ENCODE peak calls at places on chromosomes 7 and 10, in four cellular contexts. V is foreskin fibroblast, O is IMR-90, E is ascending aorta. A is an unnamed sample.

GRCh38 chr10:77415311-77415960 is 222.2 kb downstream of the KCNMA1 start:
- DNase-seq in O (no peak), E (no peak), V (no peak), A (no peak)

GRCh38 chr7:93092757-93093370 is 24.9 kb downstream of the SAMD9 start:
- DNase-seq in E (no peak), V (peak; percentile 62), O (peak; percentile 71), A (peak; percentile 29)

GRCh38 chr7:16080131-16080530 is 341.2 kb downstream of the CRPPA start:
- DNase-seq in O (no peak), E (no peak), V (peak; percentile 15), A (no peak)

GRCh38 chr7:30027065-30027456 is 559 bp upstream of the FKBP14 start:
- DNase-seq in V (peak; percentile 65), O (peak; percentile 57), E (no peak), A (no peak)

GRCh38 chr10:6579193-6579903 is 728 bp downstream of the PRKCQ start:
- DNase-seq in E (no peak), V (peak; percentile 3), O (no peak), A (no peak)

GRCh38 chr7:83427929-83428328 is 221.0 kb downstream of the SEMA3E start:
- DNase-seq in V (no peak), E (no peak), O (no peak), A (no peak)

GRCh38 chr7:76997381-76998262 is 34.5 kb downstream of the SPDYE17 start:
- DNase-seq in V (no peak), O (no peak), E (no peak), A (no peak)

GRCh38 chr7:98867271-98867701 is 2.5 kb downstream of the TMEM130 start:
- DNase-seq in O (peak; percentile 36), E (no peak), V (peak; percentile 36), A (no peak)

GRCh38 chr7:79091661-79092060 is 361.8 kb downstream of the MAGI2 start:
- DNase-seq in E (no peak), O (peak; percentile 34), V (peak; percentile 29), A (peak; percentile 78)

GRCh38 chr7:42232275-42232674 is 4.7 kb downstream of the GLI3 start:
- DNase-seq in O (peak; percentile 31), E (no peak), V (peak; percentile 87), A (no peak)

GRCh38 chr10:118798186-118798811 is 43.5 kb upstream of the CACUL1 start:
- DNase-seq in O (no peak), V (peak; percentile 37), E (no peak), A (peak; percentile 10)

GRCh38 chr10:127832456-127832855 is 60.3 kb downstream of the CLRN3 start:
- DNase-seq in V (no peak), E (no peak), O (no peak), A (no peak)

GRCh38 chr7:31648288-31648687 is 38.7 kb upstream of the PPP1R17 start:
- DNase-seq in O (peak; percentile 1), E (no peak), V (no peak), A (no peak)

GRCh38 chr10:36183056-36183455 is 541.0 kb upstream of the FZD8 start:
- DNase-seq in O (no peak), E (no peak), V (no peak), A (no peak)

GRCh38 chr7:90717286-90718060 is 121.4 kb downstream of the CDK14 start:
- DNase-seq in O (peak; percentile 64), V (peak; percentile 57), E (no peak), A (no peak)

GRCh38 chr7:27128776-27129728 is 1.5 kb downstream of the HOXA4 start:
- DNase-seq in O (no peak), E (peak; percentile 64), V (no peak), A (no peak)

GRCh38 chr7:15625456-15625855 is 61.0 kb downstream of the MEOX2 start:
- DNase-seq in O (no peak), E (no peak), V (peak; percentile 46), A (no peak)

GRCh38 chr10:99372546-99373271 is 43.6 kb downstream of the CNNM1 start:
- DNase-seq in V (peak; percentile 88), E (no peak), O (peak; percentile 42), A (peak; percentile 64)

GRCh38 chr10:75208177-75208576 is 2.4 kb upstream of the VDAC2 start:
- DNase-seq in V (peak; percentile 88), E (peak; percentile 56), O (peak; percentile 90), A (peak; percentile 41)

GRCh38 chr7:47587389-47587788 is 5.5 kb upstream of the TNS3 start:
- DNase-seq in V (peak; percentile 77), E (peak; percentile 76), O (no peak), A (no peak)

GRCh38 chr7:48992816-48993215 is 68.5 kb downstream of the CDC14C start:
- DNase-seq in O (no peak), E (no peak), V (no peak), A (no peak)

GRCh38 chr7:150378115-150378852 is 846 bp upstream of the ZNF775 start:
- DNase-seq in E (no peak), V (peak; percentile 77), O (peak; percentile 57), A (no peak)

GRCh38 chr7:44377134-44377463 is 51.7 kb upstream of the CAMK2B start:
- DNase-seq in O (no peak), V (no peak), E (no peak), A (no peak)

GRCh38 chr10:127524869-127525268 is 24.2 kb upstream of the NPS start:
- DNase-seq in V (peak; percentile 4), O (no peak), E (no peak), A (no peak)

GRCh38 chr7:108294595-108294994 is 161.6 kb downstream of the NRCAM start:
- DNase-seq in V (no peak), E (no peak), O (no peak), A (no peak)

GRCh38 chr7:74587435-74588126 is 69.9 kb upstream of the GTF2I start:
- DNase-seq in O (peak; percentile 89), E (peak; percentile 92), V (peak; percentile 97), A (peak; percentile 37)

GRCh38 chr7:159196584-159196983 is 51.9 kb upstream of the VIPR2 start:
- DNase-seq in O (no peak), V (no peak), E (no peak), A (no peak)

GRCh38 chr7:155218276-155219153 is 79.2 kb upstream of the INSIG1 start:
- DNase-seq in E (no peak), O (no peak), V (no peak), A (no peak)

GRCh38 chr10:51773681-51774080 is 74.3 kb upstream of the CSTF2T start:
- DNase-seq in E (no peak), V (no peak), O (peak; percentile 73), A (no peak)

GRCh38 chr7:101664390-101664789 is 35.3 kb upstream of the MYL10 start:
- DNase-seq in E (no peak), O (no peak), V (no peak), A (no peak)

GRCh38 chr10:58868736-58869435 is 307.6 kb upstream of the PHYHIPL start:
- DNase-seq in V (peak; percentile 63), O (peak; percentile 43), E (no peak), A (no peak)

GRCh38 chr7:151566897-151567320 is 47.2 kb upstream of the RHEB start:
- DNase-seq in E (no peak), V (peak; percentile 76), O (peak; percentile 67), A (peak; percentile 63)

GRCh38 chr10:79378647-79379511 is 31.6 kb downstream of the PPIF start:
- DNase-seq in V (no peak), O (no peak), E (peak; percentile 55), A (no peak)
- H3K4me3 ChIP-seq in V (no peak overlapping the region), O (no peak overlapping the region), E (no peak overlapping the region), A (no peak overlapping the region)

GRCh38 chr7:128019330-128019729 is 11.9 kb downstream of the LRRC4 start:
- DNase-seq in E (no peak), O (no peak), V (no peak), A (no peak)

GRCh38 chr7:128014864-128015263 is 16.4 kb downstream of the LRRC4 start:
- DNase-seq in E (no peak), O (no peak), V (no peak), A (no peak)

GRCh38 chr7:128020161-128020560 is 11.1 kb downstream of the LRRC4 start:
- DNase-seq in E (no peak), V (no peak), O (no peak), A (no peak)

GRCh38 chr7:128017880-128018845 is 13.1 kb downstream of the LRRC4 start:
- DNase-seq in O (peak; percentile 51), V (peak; percentile 53), E (no peak), A (no peak)

DNA sequence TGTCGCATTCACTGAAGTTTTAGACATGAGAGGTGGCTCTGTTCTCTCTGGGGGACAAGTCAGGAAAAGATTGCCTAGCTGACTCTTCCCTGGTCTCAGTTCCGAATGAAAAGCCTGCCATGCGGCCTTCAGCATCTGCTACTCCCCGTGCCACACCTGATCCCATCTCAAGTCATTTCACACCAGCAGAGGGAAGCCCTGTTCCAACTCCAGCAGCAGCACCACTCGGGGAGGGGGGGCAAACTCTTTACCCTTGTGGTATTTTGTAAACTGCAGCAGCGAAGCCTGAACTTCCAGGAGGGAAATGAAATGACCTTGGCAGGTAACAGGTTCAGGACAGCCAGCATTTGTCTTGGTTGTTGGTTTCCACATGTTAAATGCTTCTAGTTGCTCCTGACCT is 13.8 kb downstream of the LRRC4 start:
- DNase-seq in V (no peak), O (no peak), E (no peak), A (no peak)
- TF ChIP-seq CTCF in V (no peak), O (no peak), E (no peak), A (no peak)

DNA sequence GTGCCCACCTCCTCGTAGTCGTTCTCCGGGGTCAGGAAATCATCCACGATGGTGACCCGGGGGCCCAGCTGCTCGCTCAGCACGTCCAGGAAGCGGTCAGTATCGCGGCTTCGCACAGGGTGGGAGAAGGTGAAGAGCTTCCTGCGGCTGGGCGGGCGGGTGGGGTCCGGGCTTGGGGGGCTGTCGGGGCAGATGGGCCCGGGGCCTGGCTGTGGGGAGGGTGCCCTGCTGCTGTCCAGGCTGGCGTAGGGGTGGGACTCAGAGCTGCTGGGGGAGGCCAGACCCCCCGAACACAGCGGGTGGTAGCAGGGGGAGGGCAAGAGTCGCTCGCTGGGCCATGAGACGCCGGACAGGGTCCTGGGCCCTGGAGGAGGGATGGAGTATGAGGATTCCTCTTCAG is 42.3 kb downstream of the GRID2IP start:
- DNase-seq in O (no peak), V (no peak), E (no peak), A (no peak)
- H3K4me3 ChIP-seq in O (no peak overlapping the region), V (no peak overlapping the region), E (no peak overlapping the region), A (no peak overlapping the region)

DNA sequence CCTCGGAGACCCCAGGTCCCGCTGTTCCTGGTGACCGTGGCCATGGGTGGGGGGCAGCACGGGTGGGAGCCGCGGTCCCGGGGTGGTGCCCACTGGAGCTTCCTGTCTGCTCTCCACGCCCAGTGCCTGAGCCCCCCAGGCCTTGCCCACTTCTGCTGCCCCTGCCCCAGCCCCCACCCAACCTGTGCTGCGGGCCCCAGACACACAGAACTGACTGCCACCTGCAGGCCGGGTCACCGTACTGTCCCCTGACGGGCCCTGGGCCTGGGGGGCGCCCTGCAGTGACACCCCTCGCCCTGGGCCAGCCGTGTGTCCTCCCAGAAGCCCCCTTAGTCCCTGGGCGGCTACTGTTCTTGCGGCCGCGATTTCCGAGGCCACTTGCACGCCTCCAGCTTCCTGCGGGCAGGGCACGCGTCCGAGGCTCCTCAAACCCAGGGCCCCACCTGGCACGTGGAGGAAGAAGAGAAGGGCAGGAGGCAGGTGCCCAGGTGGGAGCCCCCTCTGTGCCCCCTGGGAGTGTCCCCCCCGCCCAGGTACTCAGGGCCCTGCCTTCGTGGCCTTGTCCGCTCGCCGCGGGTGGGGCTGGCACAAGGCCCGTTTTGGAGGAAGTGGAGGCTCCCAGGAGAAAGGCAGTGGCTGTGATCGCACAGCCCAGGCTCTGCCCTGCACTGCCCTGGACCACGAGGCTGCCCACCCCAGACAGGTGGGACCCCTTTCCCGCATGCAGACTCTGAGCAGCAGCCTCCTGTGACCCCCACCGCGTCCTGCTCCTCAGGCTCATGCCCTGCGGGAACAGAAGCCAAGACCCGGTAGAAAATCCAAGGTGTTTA is 10.4 kb downstream of the TMEM184A start:
- DNase-seq in O (no peak), V (no peak), E (peak; percentile 64), A (no peak)
- TF ChIP-seq CTCF in O (no peak), V (no peak), E (no peak), A (no peak)

GRCh38 chr10:104327745-104328635 is 10.3 kb downstream of the ITPRIP start:
- DNase-seq in O (peak; percentile 89), V (peak; percentile 90), E (peak; percentile 69), A (peak; percentile 51)
- H3K4me3 ChIP-seq in O (peak overlapping the region; percentile 3), V (peak overlapping the region; percentile 46), E (peak overlapping the region; percentile 7), A (peak overlapping the region; percentile 26)